ENCODE peak calls at places on chromosome 21, in seven cellular contexts. Y, L, D, G, H, Z and A are unnamed samples.

GRCh38 chr21:41562101-41563000 is 54.4 kb upstream of the TMPRSS2 start:
- DNase-seq in Y (no peak), L (no peak), D (no peak), G (no peak), H (no peak), Z (no peak), A (no peak)

GRCh38 chr21:41973861-41974751 is 20.3 kb upstream of the C2CD2 start:
- DNase-seq in Y (no peak), L (peak), D (no peak), G (no peak), H (no peak), Z (peak), A (no peak)

GRCh38 chr21:17742940-17743592 is 76.1 kb downstream of the C21orf91 start:
- DNase-seq in Y (no peak), L (no peak), D (no peak), G (no peak), H (no peak), Z (no peak), A (no peak)

GRCh38 chr21:40736145-40736544 is 110.8 kb downstream of the DSCAM start:
- DNase-seq in Y (no peak), L (no peak), D (no peak), G (no peak), H (no peak), Z (no peak), A (no peak)

GRCh38 chr21:32914424-32915070 is 111.2 kb upstream of the OLIG2 start:
- DNase-seq in Y (no peak), L (no peak), D (no peak), G (no peak), H (no peak), Z (no peak), A (no peak)

GRCh38 chr21:17915976-17916375 is 96.8 kb upstream of the C21orf91 start:
- DNase-seq in Y (no peak), L (no peak), D (no peak), G (no peak), H (no peak), Z (no peak), A (no peak)

GRCh38 chr21:30434033-30434631 is 4.1 kb downstream of the KRTAP13-4 start:
- DNase-seq in Y (no peak), L (peak), D (no peak), G (peak), H (no peak), Z (no peak), A (no peak)

GRCh38 chr21:43712268-43712942 is 6.5 kb upstream of the PDXK start:
- DNase-seq in Y (no peak), L (peak), D (no peak), G (peak), H (peak), Z (no peak), A (no peak)

GRCh38 chr21:43333301-43334062 is 93.4 kb downstream of the SIK1 start:
- DNase-seq in Y (peak), L (no peak), D (no peak), G (peak), H (peak), Z (no peak), A (peak)

GRCh38 chr21:44797775-44798174 is 3.8 kb downstream of the UBE2G2 start:
- DNase-seq in Y (no peak), L (no peak), D (no peak), G (no peak), H (no peak), Z (no peak), A (no peak)

GRCh38 chr21:44800971-44801467 is 601 bp downstream of the UBE2G2 start:
- DNase-seq in Y (no peak), L (peak), D (no peak), G (peak), H (no peak), Z (peak), A (no peak)

GRCh38 chr21:44802396-44803153 is 955 bp upstream of the UBE2G2 start:
- DNase-seq in Y (no peak), L (peak), D (no peak), G (no peak), H (no peak), Z (peak), A (no peak)

GRCh38 chr21:44801468-44802395 is at the start of gene UBE2G2:
- DNase-seq in Y (no peak), L (peak), D (peak), G (peak), H (no peak), Z (peak), A (no peak)

GRCh38 chr21:44800103-44800502 is 1.5 kb downstream of the UBE2G2 start:
- DNase-seq in Y (no peak), L (no peak), D (no peak), G (peak), H (no peak), Z (no peak), A (no peak)
- TF ChIP-seq CTCF in Y (peak), L (peak), D (peak), G (peak), H (peak), Z (peak), A (peak)

GRCh38 chr21:34545079-34545884 is 33.3 kb upstream of the KCNE1 start:
- DNase-seq in Y (peak), L (no peak), D (no peak), G (peak), H (peak), Z (peak), A (no peak)
- TF ChIP-seq CTCF in Y (no peak), L (no peak), D (no peak), G (no peak), H (peak), Z (no peak), A (no peak)

GRCh38 chr21:16037386-16037785 is 307.6 kb downstream of the USP25 start:
- DNase-seq in Y (no peak), L (no peak), D (no peak), G (peak), H (no peak), Z (no peak), A (peak)
- TF ChIP-seq CTCF in Y (no peak), L (no peak), D (no peak), G (no peak), H (no peak), Z (no peak), A (no peak)

DNA sequence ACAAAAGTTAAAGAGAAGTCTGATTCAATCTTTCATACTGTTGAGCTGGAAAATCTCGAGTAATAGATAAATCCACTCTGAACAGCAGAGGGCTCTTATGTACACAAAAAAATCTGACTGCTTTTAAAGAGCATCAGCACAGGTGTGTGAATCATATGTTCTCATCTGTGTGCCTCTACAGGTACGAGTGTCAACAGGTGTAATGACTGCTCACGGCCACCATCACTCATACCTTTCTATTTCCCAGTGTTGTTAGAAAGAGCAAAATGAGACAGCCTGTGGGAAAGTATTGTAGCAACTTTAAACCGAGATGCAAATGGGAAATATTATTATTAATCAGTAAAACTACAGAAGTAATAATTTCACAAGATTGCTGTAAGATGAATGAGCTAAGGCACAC is 49.0 kb upstream of the SCAF4 start:
- DNase-seq in Y (no peak), L (no peak), D (no peak), G (no peak), H (no peak), Z (no peak), A (no peak)
- TF ChIP-seq CTCF in Y (no peak), L (no peak), D (no peak), G (no peak), H (no peak), Z (peak), A (no peak)

GRCh38 chr21:36700961-36701911 is 2.3 kb downstream of the SIM2 start:
- DNase-seq in Y (no peak), L (no peak), D (no peak), G (no peak), H (no peak), Z (peak), A (no peak)
- TF ChIP-seq CTCF in Y (no peak), L (no peak), D (no peak), G (no peak), H (no peak), Z (no peak), A (no peak)

GRCh38 chr21:27397578-27397977 is 430.7 kb upstream of the ADAMTS5 start:
- DNase-seq in Y (no peak), L (no peak), D (no peak), G (no peak), H (no peak), Z (no peak), A (no peak)
- TF ChIP-seq CTCF in Y (no peak), L (no peak), D (no peak), G (no peak), H (no peak), Z (no peak), A (no peak)